ENCODE peak calls at places on chromosomes 12 and 14, in six cellular contexts. U is activated CD8-positive, alpha-beta memory T cell treated with anti-CD3 and anti-CD28 coated beads for 4 hours; B is effector CD4-positive, alpha-beta T cell; Z is NCI-H524; M is right lobe of liver; S is pancreas. O is an unnamed sample.

GRCh38 chr14:71408362-71409035 is 501.2 kb downstream of the PCNX1 start:
- DNase-seq in S (no peak), U (no peak), B (no peak), M (no peak), Z (no peak), O (no peak)

GRCh38 chr14:49594347-49595089 is 4.2 kb upstream of the LRR1 start:
- DNase-seq in U (no peak), Z (peak), S (no peak), M (peak), B (no peak), O (no peak)

GRCh38 chr12:132151145-132151765 is 7.0 kb downstream of the NOC4L start:
- DNase-seq in M (no peak), B (no peak), S (peak), Z (no peak), U (no peak), O (no peak)

GRCh38 chr14:34496679-34497513 is 34.9 kb upstream of the SPTSSA start:
- DNase-seq in Z (no peak), U (no peak), M (peak), S (no peak), B (no peak), O (no peak)

GRCh38 chr14:40119765-40120164 is 687.5 kb upstream of the FBXO33 start:
- DNase-seq in U (no peak), S (no peak), M (no peak), Z (no peak), B (no peak), O (no peak)

GRCh38 chr12:6773662-6774351 is 1.5 kb downstream of the LAG3 start:
- DNase-seq in S (no peak), B (no peak), M (no peak), Z (no peak), U (peak), O (no peak)

GRCh38 chr14:32224731-32225377 is 21.8 kb upstream of the RNU6-8 start:
- DNase-seq in S (no peak), B (no peak), U (no peak), Z (peak), M (no peak), O (no peak)

GRCh38 chr12:105235299-105235746 is 651 bp downstream of the APPL2 start:
- DNase-seq in U (no peak), B (no peak), M (no peak), S (no peak), Z (no peak), O (no peak)

GRCh38 chr12:114512351-114512750 is 106.4 kb upstream of the TBX5 start:
- DNase-seq in Z (no peak), U (no peak), S (no peak), B (no peak), M (no peak), O (no peak)

GRCh38 chr14:95784137-95784536 is 70.2 kb upstream of the TCL1A start:
- DNase-seq in U (no peak), M (no peak), Z (no peak), B (no peak), S (no peak), O (no peak)

GRCh38 chr12:21695896-21696295 is 38.3 kb upstream of the LDHB start:
- DNase-seq in B (no peak), S (no peak), M (no peak), U (no peak), Z (no peak), O (no peak)

GRCh38 chr14:64539186-64539552 is 1.4 kb upstream of the HSPA2 start:
- DNase-seq in B (no peak), Z (no peak), U (no peak), S (no peak), M (no peak), O (no peak)

GRCh38 chr12:96244826-96245225 is 50.7 kb downstream of the ELK3 start:
- DNase-seq in U (no peak), B (no peak), Z (no peak), M (no peak), S (no peak), O (no peak)

O was measured in T-helper 22 cell.